ENCODE peak calls at places on chromosomes 13 and 19, in four cellular contexts. C is GM23338, A is breast epithelium, P is transverse colon. D is an unnamed sample.

GRCh38 chr13:90454002-90454636 is 893.4 kb upstream of the MIR17HG start:
- DNase-seq in C (no peak), A (no peak), P (no peak), D (no peak)

GRCh38 chr19:34732548-34733255 is 1.3 kb upstream of the ZNF181 start:
- DNase-seq in C (peak), A (no peak), P (peak), D (no peak)

GRCh38 chr19:58399903-58400637 is 4.6 kb downstream of the RNF225 start:
- DNase-seq in C (no peak), A (peak), P (no peak), D (no peak)

GRCh38 chr13:79621449-79621848 is 140.5 kb downstream of the NDFIP2 start:
- DNase-seq in C (no peak), A (no peak), P (no peak), D (no peak)

GRCh38 chr19:48578891-48579290 is 26.9 kb downstream of the SULT2B1 start:
- DNase-seq in C (no peak), A (no peak), P (no peak), D (no peak)

GRCh38 chr13:112825071-112825470 is 135.2 kb downstream of the ATP11A start:
- DNase-seq in C (no peak), A (no peak), P (no peak), D (peak)

GRCh38 chr19:30481823-30482222 is 109.6 kb downstream of the ZNF536 start:
- DNase-seq in C (no peak), A (no peak), P (no peak), D (no peak)

GRCh38 chr13:40549500-40550094 is 116.8 kb downstream of the FOXO1 start:
- DNase-seq in C (no peak), A (no peak), P (no peak), D (no peak)

GRCh38 chr13:41356788-41357187 is 45.7 kb downstream of the NAA16 start:
- DNase-seq in C (no peak), A (no peak), P (no peak), D (no peak)

GRCh38 chr13:75399168-75399878 is 82.6 kb downstream of the TBC1D4 start:
- DNase-seq in C (no peak), A (no peak), P (no peak), D (no peak)

GRCh38 chr13:111658150-111659100 is 338.0 kb downstream of the TEX29 start:
- DNase-seq in C (peak), A (no peak), P (no peak), D (no peak)

GRCh38 chr13:90867336-90867683 is 480.2 kb upstream of the MIR17HG start:
- DNase-seq in C (peak), A (peak), P (peak), D (peak)

GRCh38 chr19:56294557-56294956 is 20.1 kb downstream of the ZSCAN5A start:
- DNase-seq in C (no peak), A (no peak), P (no peak), D (no peak)

GRCh38 chr13:81565849-81566248 is 1224.9 kb upstream of the SPRY2 start:
- DNase-seq in C (no peak), A (no peak), P (no peak), D (no peak)

GRCh38 chr19:27867981-27868380 is 1345.0 kb downstream of the UQCRFS1 start:
- DNase-seq in C (no peak), A (no peak), P (no peak), D (no peak)

GRCh38 chr13:49302817-49303216 is 55.1 kb downstream of the CDADC1 start:
- DNase-seq in C (no peak), A (no peak), P (no peak), D (peak)

GRCh38 chr13:98324105-98324504 is 147.0 kb upstream of the RNF113B start:
- DNase-seq in C (no peak), A (no peak), P (no peak), D (no peak)

GRCh38 chr13:75648446-75648845 is 12.3 kb downstream of the LMO7 start:
- DNase-seq in C (no peak), A (no peak), P (no peak), D (no peak)

GRCh38 chr13:59439776-59440428 is 723.8 kb downstream of the DIAPH3 start:
- DNase-seq in C (no peak), A (no peak), P (no peak), D (no peak)

GRCh38 chr13:42769650-42770049 is 11.7 kb upstream of the FAM216B start:
- DNase-seq in C (peak), A (no peak), P (no peak), D (no peak)

GRCh38 chr19:52453324-52454094 is at the start of gene ZNF578:
- DNase-seq in C (peak), A (peak), P (peak), D (peak)

GRCh38 chr13:39347926-39348901 is 254.8 kb downstream of the LHFPL6 start:
- DNase-seq in C (peak), A (no peak), P (no peak), D (no peak)

GRCh38 chr13:74287672-74288169 is 153.5 kb upstream of the KLF12 start:
- DNase-seq in C (peak), A (no peak), P (peak), D (peak)

GRCh38 chr13:22432690-22433089 is 748.1 kb upstream of the SGCG start:
- DNase-seq in C (no peak), A (no peak), P (no peak), D (no peak)

GRCh38 chr13:20291037-20291436 is 58.9 kb upstream of the GJB6 start:
- DNase-seq in C (no peak), A (no peak), P (peak), D (no peak)

GRCh38 chr19:48296963-48297734 is 27.3 kb downstream of the ZNF114 start:
- DNase-seq in C (peak), A (no peak), P (no peak), D (no peak)

GRCh38 chr13:76245216-76245615 is 609.1 kb downstream of the LMO7 start:
- DNase-seq in C (no peak), A (no peak), P (no peak), D (no peak)

GRCh38 chr13:59970847-59971246 is 192.9 kb downstream of the DIAPH3 start:
- DNase-seq in C (peak), A (no peak), P (no peak), D (no peak)

GRCh38 chr13:105518086-105518485 is 1017.4 kb downstream of the EFNB2 start:
- DNase-seq in C (no peak), A (no peak), P (no peak), D (no peak)

GRCh38 chr13:32031025-32031814 is at the start of gene FRY:
- DNase-seq in C (peak), A (peak), P (peak), D (peak)

GRCh38 chr13:75881109-75881775 is 245.1 kb downstream of the LMO7 start:
- DNase-seq in C (no peak), A (no peak), P (no peak), D (no peak)

GRCh38 chr19:42051166-42052115 is 18.6 kb downstream of the GRIK5 start:
- DNase-seq in C (peak), A (no peak), P (no peak), D (peak)

GRCh38 chr13:109156181-109156935 is 526.9 kb downstream of the MYO16 start:
- DNase-seq in C (no peak), A (no peak), P (no peak), D (no peak)

GRCh38 chr13:48574036-48574796 is 41.3 kb upstream of the RCBTB2 start:
- DNase-seq in C (no peak), A (no peak), P (no peak), D (no peak)

GRCh38 chr19:48476176-48476575 is 7.0 kb downstream of the CYTH2 start:
- DNase-seq in C (no peak), A (no peak), P (no peak), D (no peak)

GRCh38 chr13:20405691-20406090 is 120.0 kb downstream of the CRYL1 start:
- DNase-seq in C (peak), A (no peak), P (no peak), D (peak)

GRCh38 chr13:86684402-86684801 is 885.2 kb upstream of the SLITRK6 start:
- DNase-seq in C (no peak), A (no peak), P (no peak), D (no peak)

DNA sequence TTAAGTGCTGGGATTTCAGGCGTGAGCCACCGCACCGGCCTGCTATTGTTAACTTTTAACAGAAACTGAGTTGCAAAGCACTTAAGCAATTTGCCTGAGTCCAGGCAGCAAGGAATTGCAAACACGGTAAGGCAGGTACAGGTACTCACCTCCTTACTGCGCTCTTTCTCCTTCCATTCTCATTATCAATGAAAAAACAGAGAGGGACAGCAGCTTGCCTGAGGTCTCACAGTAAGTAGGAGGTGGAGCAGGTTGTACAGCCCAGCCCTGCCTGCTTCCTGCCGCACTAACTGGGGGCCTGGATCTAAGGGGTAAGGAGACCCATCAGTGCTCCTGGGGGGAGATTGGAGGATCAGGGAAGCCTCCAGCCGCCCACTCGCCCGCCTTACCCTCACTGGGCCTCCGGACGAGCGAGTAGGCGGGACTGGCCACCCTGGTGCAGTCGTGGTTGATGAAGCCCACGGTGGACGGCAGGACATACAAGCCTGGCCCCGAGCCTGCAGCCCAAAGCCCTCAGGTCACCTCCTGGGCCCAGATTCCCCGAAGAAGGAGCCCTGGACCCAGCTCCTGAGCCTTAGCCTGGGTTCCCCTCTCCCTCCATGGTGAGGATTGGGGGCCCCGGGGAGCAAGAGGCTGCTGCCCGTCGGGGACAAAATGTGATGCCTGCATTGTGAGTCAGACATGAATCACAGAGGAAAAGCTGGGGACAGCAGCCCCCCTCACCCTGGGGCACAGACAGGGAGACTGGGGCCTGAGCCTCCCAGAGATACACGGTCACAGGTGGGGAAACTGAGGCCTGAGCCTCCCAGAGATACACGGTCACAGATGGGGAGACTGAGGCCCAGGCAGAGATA is 11.4 kb upstream of the SHC2 start:
- DNase-seq in C (peak), A (no peak), P (no peak), D (no peak)
- TF ChIP-seq POLR2AphosphoS5 in C (no peak), A (no peak), P (no peak), D (no peak)

DNA sequence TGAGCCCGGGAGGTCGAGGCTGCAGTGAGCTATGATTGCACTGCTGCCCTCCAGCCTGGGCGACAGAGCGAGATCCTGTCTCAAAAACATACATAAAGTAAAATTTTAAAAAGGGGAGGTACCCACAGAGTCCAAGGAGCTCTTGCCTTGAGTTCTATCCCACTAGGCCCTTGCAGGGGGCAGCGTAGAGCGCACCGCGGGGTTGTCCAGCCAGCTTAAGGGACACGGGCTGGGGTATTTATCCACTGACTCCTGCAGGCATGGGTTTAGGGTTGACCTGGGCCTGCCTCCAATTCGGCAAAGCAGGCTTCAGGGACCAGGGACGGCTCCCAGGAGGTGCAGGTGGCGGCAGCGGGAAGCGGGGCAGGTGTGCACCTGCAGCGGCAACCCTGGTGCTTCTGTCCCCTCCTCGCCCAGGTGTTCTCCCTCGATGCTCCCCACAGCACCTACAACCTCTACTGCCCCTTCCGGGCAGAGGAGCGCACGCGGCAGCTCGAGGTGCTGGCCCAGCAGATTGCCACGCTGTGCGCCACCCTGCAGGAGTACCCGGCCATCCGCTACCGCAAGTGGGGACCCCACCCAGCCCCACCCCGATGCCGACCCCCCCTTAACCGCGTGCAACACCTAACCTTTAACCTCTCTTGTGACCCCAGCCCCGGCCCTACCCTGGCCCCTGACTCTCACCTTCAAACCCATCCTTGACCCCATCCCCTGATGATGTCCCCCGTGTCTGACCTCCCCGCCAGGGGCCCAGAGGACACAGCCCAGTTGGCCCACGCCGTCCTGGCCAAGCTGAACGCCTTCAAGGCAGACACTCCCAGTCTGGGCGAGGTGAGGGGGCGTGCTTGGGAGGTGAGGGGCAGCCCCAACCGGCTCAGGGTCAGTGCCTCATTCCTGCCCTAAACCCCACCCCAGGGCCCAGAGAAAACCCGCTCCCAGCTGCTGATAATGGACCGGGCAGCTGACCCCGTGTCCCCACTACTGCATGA is 4.7 kb downstream of the STXBP2 start:
- DNase-seq in C (peak), A (no peak), P (no peak), D (no peak)
- TF ChIP-seq POLR2AphosphoS5 in C (no peak), A (no peak), P (no peak), D (no peak)

DNA sequence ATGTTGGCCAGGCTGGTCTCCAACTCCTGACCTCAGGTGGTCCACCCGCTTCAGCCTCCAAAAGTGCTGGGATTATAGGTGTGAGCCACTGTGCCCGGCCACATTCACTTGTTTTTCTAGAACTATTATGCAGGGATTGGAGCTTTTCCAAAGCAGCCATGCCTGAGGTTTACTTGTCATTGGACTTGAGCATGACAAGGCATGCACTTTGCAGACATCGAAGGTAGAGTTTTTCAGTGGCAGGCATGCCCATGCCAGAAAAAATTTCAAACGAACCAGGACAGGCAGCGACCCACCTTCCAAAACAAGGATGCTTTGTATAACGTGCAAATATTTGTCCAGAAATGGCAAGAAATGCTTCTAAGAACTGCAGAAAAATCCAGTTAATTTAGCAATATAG is 17.7 kb downstream of the PNMA8A start:
- DNase-seq in C (no peak), A (no peak), P (no peak), D (no peak)
- TF ChIP-seq POLR2AphosphoS5 in C (no peak), A (no peak), P (no peak), D (no peak)

GRCh38 chr19:20167020-20167644 is at the start of gene ZNF486:
- DNase-seq in C (peak), A (peak), P (peak), D (peak)
- TF ChIP-seq POLR2AphosphoS5 in C (peak), A (no peak), P (peak), D (no peak)